ENCODE peak calls at places on chromosome 6, in nine cellular contexts. One of them, this sample, is unnamed.

GRCh38 chr6:24524801-24525200 is 30.0 kb downstream of the ALDH5A1 start:
- DNase-seq in ovary: no peak
- DNase-seq in spleen: no peak
- DNase-seq in breast epithelium: no peak
- DNase-seq in GM23338: peak
- DNase-seq in AG09319: no peak
- DNase-seq in nucleus accumbens: no peak
- DNase-seq in left lobe of liver: no peak
- DNase-seq in EH: peak
- DNase-seq in this sample: peak

GRCh38 chr6:32047084-32047478 is 8.9 kb downstream of the CYP21A2 start:
- DNase-seq in ovary: peak
- DNase-seq in AG09319: peak
- DNase-seq in GM23338: no peak
- DNase-seq in breast epithelium: no peak
- DNase-seq in EH: peak
- DNase-seq in spleen: no peak
- DNase-seq in nucleus accumbens: no peak
- DNase-seq in left lobe of liver: no peak
- DNase-seq in this sample: no peak

GRCh38 chr6:11810039-11810541 is 31.5 kb upstream of the ADTRP start:
- DNase-seq in GM23338: no peak
- DNase-seq in spleen: no peak
- DNase-seq in left lobe of liver: peak
- DNase-seq in EH: peak
- DNase-seq in nucleus accumbens: peak
- DNase-seq in breast epithelium: no peak
- DNase-seq in AG09319: peak
- DNase-seq in ovary: peak
- DNase-seq in this sample: peak

GRCh38 chr6:108587258-108588059 is 26.7 kb downstream of the FOXO3 start:
- DNase-seq in nucleus accumbens: no peak
- DNase-seq in spleen: no peak
- DNase-seq in GM23338: no peak
- DNase-seq in ovary: no peak
- DNase-seq in EH: peak
- DNase-seq in left lobe of liver: no peak
- DNase-seq in breast epithelium: no peak
- DNase-seq in AG09319: no peak
- DNase-seq in this sample: no peak

GRCh38 chr6:116461563-116462507 is 660 bp downstream of the CALHM6 start:
- DNase-seq in EH: peak
- DNase-seq in breast epithelium: no peak
- DNase-seq in AG09319: no peak
- DNase-seq in left lobe of liver: peak
- DNase-seq in ovary: peak
- DNase-seq in GM23338: peak
- DNase-seq in spleen: peak
- DNase-seq in nucleus accumbens: peak
- DNase-seq in this sample: no peak

GRCh38 chr6:148396411-148396810 is 53.8 kb downstream of the SASH1 start:
- DNase-seq in breast epithelium: no peak
- DNase-seq in GM23338: no peak
- DNase-seq in EH: no peak
- DNase-seq in left lobe of liver: no peak
- DNase-seq in ovary: no peak
- DNase-seq in spleen: no peak
- DNase-seq in AG09319: no peak
- DNase-seq in nucleus accumbens: no peak
- DNase-seq in this sample: no peak

GRCh38 chr6:133743621-133744020 is 145.3 kb upstream of the TCF21 start:
- DNase-seq in AG09319: no peak
- DNase-seq in breast epithelium: no peak
- DNase-seq in left lobe of liver: no peak
- DNase-seq in ovary: no peak
- DNase-seq in GM23338: no peak
- DNase-seq in nucleus accumbens: no peak
- DNase-seq in EH: no peak
- DNase-seq in spleen: peak
- DNase-seq in this sample: no peak

GRCh38 chr6:100001915-100002388 is 7.9 kb upstream of the MCHR2 start:
- DNase-seq in ovary: no peak
- DNase-seq in breast epithelium: no peak
- DNase-seq in EH: peak
- DNase-seq in nucleus accumbens: no peak
- DNase-seq in left lobe of liver: no peak
- DNase-seq in spleen: no peak
- DNase-seq in AG09319: peak
- DNase-seq in GM23338: peak
- DNase-seq in this sample: peak

GRCh38 chr6:30481213-30481964 is 7.9 kb upstream of the HLA-E start:
- DNase-seq in ovary: no peak
- DNase-seq in left lobe of liver: no peak
- DNase-seq in AG09319: no peak
- DNase-seq in nucleus accumbens: no peak
- DNase-seq in GM23338: peak
- DNase-seq in spleen: peak
- DNase-seq in EH: no peak
- DNase-seq in breast epithelium: no peak
- DNase-seq in this sample: no peak

GRCh38 chr6:16168858-16169257 is 40.0 kb downstream of the MYLIP start:
- DNase-seq in nucleus accumbens: no peak
- DNase-seq in EH: peak
- DNase-seq in breast epithelium: no peak
- DNase-seq in left lobe of liver: no peak
- DNase-seq in AG09319: no peak
- DNase-seq in ovary: no peak
- DNase-seq in GM23338: peak
- DNase-seq in spleen: no peak
- DNase-seq in this sample: no peak

GRCh38 chr6:24831771-24832718 is 33.3 kb upstream of the ARMH2 start:
- DNase-seq in ovary: no peak
- DNase-seq in AG09319: peak
- DNase-seq in breast epithelium: no peak
- DNase-seq in EH: peak
- DNase-seq in left lobe of liver: no peak
- DNase-seq in GM23338: no peak
- DNase-seq in spleen: no peak
- DNase-seq in nucleus accumbens: no peak
- DNase-seq in this sample: no peak

GRCh38 chr6:7919871-7920270 is 9.3 kb upstream of the TXNDC5 start:
- DNase-seq in GM23338: peak
- DNase-seq in AG09319: no peak
- DNase-seq in left lobe of liver: no peak
- DNase-seq in nucleus accumbens: peak
- DNase-seq in breast epithelium: no peak
- DNase-seq in ovary: peak
- DNase-seq in spleen: no peak
- DNase-seq in EH: no peak
- DNase-seq in this sample: no peak

GRCh38 chr6:87436435-87436834 is 28.7 kb downstream of the CFAP206 start:
- DNase-seq in spleen: no peak
- DNase-seq in AG09319: peak
- DNase-seq in EH: peak
- DNase-seq in left lobe of liver: no peak
- DNase-seq in ovary: peak
- DNase-seq in GM23338: peak
- DNase-seq in nucleus accumbens: no peak
- DNase-seq in breast epithelium: no peak
- DNase-seq in this sample: peak

GRCh38 chr6:162772466-162772865 is 44.7 kb downstream of the PACRG start:
- DNase-seq in left lobe of liver: no peak
- DNase-seq in breast epithelium: no peak
- DNase-seq in spleen: no peak
- DNase-seq in ovary: no peak
- DNase-seq in GM23338: no peak
- DNase-seq in nucleus accumbens: no peak
- DNase-seq in AG09319: no peak
- DNase-seq in EH: no peak
- DNase-seq in this sample: no peak

GRCh38 chr6:148311849-148312669 is 30.6 kb upstream of the SASH1 start:
- DNase-seq in EH: peak
- DNase-seq in spleen: no peak
- DNase-seq in GM23338: no peak
- DNase-seq in left lobe of liver: no peak
- DNase-seq in nucleus accumbens: no peak
- DNase-seq in AG09319: no peak
- DNase-seq in ovary: no peak
- DNase-seq in breast epithelium: no peak
- DNase-seq in this sample: no peak

GRCh38 chr6:31908791-31909190 is 6.9 kb upstream of the ZBTB12 start:
- DNase-seq in left lobe of liver: no peak
- DNase-seq in ovary: no peak
- DNase-seq in breast epithelium: no peak
- DNase-seq in GM23338: no peak
- DNase-seq in nucleus accumbens: no peak
- DNase-seq in EH: peak
- DNase-seq in spleen: no peak
- DNase-seq in AG09319: no peak
- DNase-seq in this sample: no peak

GRCh38 chr6:4169028-4169789 is 33.8 kb upstream of the ECI2 start:
- DNase-seq in left lobe of liver: no peak
- DNase-seq in EH: peak
- DNase-seq in AG09319: no peak
- DNase-seq in nucleus accumbens: no peak
- DNase-seq in GM23338: peak
- DNase-seq in ovary: no peak
- DNase-seq in breast epithelium: no peak
- DNase-seq in spleen: no peak
- DNase-seq in this sample: peak

GRCh38 chr6:62013719-62014118 is 272.3 kb downstream of the KHDRBS2 start:
- DNase-seq in breast epithelium: no peak
- DNase-seq in spleen: no peak
- DNase-seq in nucleus accumbens: no peak
- DNase-seq in GM23338: no peak
- DNase-seq in left lobe of liver: no peak
- DNase-seq in AG09319: no peak
- DNase-seq in ovary: no peak
- DNase-seq in EH: no peak
- DNase-seq in this sample: no peak

GRCh38 chr6:42049116-42049809 is 1.1 kb upstream of the TAF8 start:
- DNase-seq in nucleus accumbens: no peak
- DNase-seq in breast epithelium: no peak
- DNase-seq in AG09319: no peak
- DNase-seq in spleen: peak
- DNase-seq in left lobe of liver: no peak
- DNase-seq in ovary: peak
- DNase-seq in GM23338: peak
- DNase-seq in EH: no peak
- DNase-seq in this sample: no peak

GRCh38 chr6:11253594-11253993 is 21.1 kb upstream of the NEDD9 start:
- DNase-seq in left lobe of liver: no peak
- DNase-seq in spleen: no peak
- DNase-seq in EH: peak
- DNase-seq in nucleus accumbens: no peak
- DNase-seq in AG09319: no peak
- DNase-seq in ovary: no peak
- DNase-seq in breast epithelium: no peak
- DNase-seq in GM23338: no peak
- DNase-seq in this sample: no peak

GRCh38 chr6:36916159-36916558 is 30.4 kb downstream of the C6orf89 start:
- DNase-seq in GM23338: no peak
- DNase-seq in spleen: no peak
- DNase-seq in breast epithelium: no peak
- DNase-seq in AG09319: no peak
- DNase-seq in ovary: no peak
- DNase-seq in nucleus accumbens: no peak
- DNase-seq in left lobe of liver: no peak
- DNase-seq in EH: peak
- DNase-seq in this sample: no peak

GRCh38 chr6:21953831-21954801 is 342.7 kb downstream of the PRL start:
- DNase-seq in spleen: no peak
- DNase-seq in GM23338: peak
- DNase-seq in AG09319: no peak
- DNase-seq in left lobe of liver: no peak
- DNase-seq in EH: peak
- DNase-seq in ovary: peak
- DNase-seq in nucleus accumbens: no peak
- DNase-seq in breast epithelium: no peak
- DNase-seq in this sample: no peak

GRCh38 chr6:34696739-34697543 is at the start of gene ILRUN:
- DNase-seq in nucleus accumbens: peak
- DNase-seq in breast epithelium: peak
- DNase-seq in spleen: peak
- DNase-seq in ovary: peak
- DNase-seq in AG09319: peak
- DNase-seq in GM23338: peak
- DNase-seq in left lobe of liver: peak
- DNase-seq in EH: peak
- DNase-seq in this sample: peak

GRCh38 chr6:133456934-133457333 is 215.8 kb downstream of the EYA4 start:
- DNase-seq in nucleus accumbens: no peak
- DNase-seq in GM23338: peak
- DNase-seq in AG09319: no peak
- DNase-seq in ovary: no peak
- DNase-seq in EH: no peak
- DNase-seq in left lobe of liver: no peak
- DNase-seq in spleen: no peak
- DNase-seq in breast epithelium: no peak
- DNase-seq in this sample: no peak

GRCh38 chr6:114342086-114342825 is 567 bp downstream of the HS3ST5 start:
- DNase-seq in EH: no peak
- DNase-seq in left lobe of liver: no peak
- DNase-seq in AG09319: no peak
- DNase-seq in nucleus accumbens: peak
- DNase-seq in breast epithelium: no peak
- DNase-seq in spleen: peak
- DNase-seq in GM23338: peak
- DNase-seq in ovary: no peak
- DNase-seq in this sample: no peak

GRCh38 chr6:101042966-101043365 is 161.8 kb upstream of the ASCC3 start:
- DNase-seq in EH: no peak
- DNase-seq in spleen: no peak
- DNase-seq in AG09319: no peak
- DNase-seq in left lobe of liver: no peak
- DNase-seq in GM23338: no peak
- DNase-seq in ovary: no peak
- DNase-seq in nucleus accumbens: no peak
- DNase-seq in breast epithelium: no peak
- DNase-seq in this sample: no peak

GRCh38 chr6:145116591-145117178 is 618.6 kb downstream of the EPM2A start:
- DNase-seq in left lobe of liver: no peak
- DNase-seq in nucleus accumbens: no peak
- DNase-seq in ovary: no peak
- DNase-seq in GM23338: no peak
- DNase-seq in AG09319: no peak
- DNase-seq in EH: no peak
- DNase-seq in breast epithelium: no peak
- DNase-seq in spleen: no peak
- DNase-seq in this sample: no peak

GRCh38 chr6:157080986-157081391 is 242.3 kb downstream of the TMEM242 start:
- DNase-seq in left lobe of liver: no peak
- DNase-seq in nucleus accumbens: no peak
- DNase-seq in EH: no peak
- DNase-seq in breast epithelium: no peak
- DNase-seq in spleen: no peak
- DNase-seq in GM23338: peak
- DNase-seq in ovary: no peak
- DNase-seq in AG09319: no peak
- DNase-seq in this sample: no peak

This sample was measured in smooth muscle cell of the brain vasculature.